ENCODE peak calls at places on chromosomes 7 and 10, in four cellular contexts. X is K562, K is HepG2, M is GM12878. G is an unnamed sample.

GRCh38 chr10:63491558-63492316 is 26.0 kb upstream of the JMJD1C start:
- DNase-seq in X (no peak), K (no peak), M (no peak), G (no peak)

GRCh38 chr7:130897515-130898419 is 163.8 kb upstream of the KLF14 start:
- DNase-seq in X (no peak), K (no peak), M (peak), G (no peak)

GRCh38 chr7:94350729-94351128 is 44.0 kb upstream of the COL1A2 start:
- DNase-seq in X (no peak), K (no peak), M (no peak), G (no peak)

GRCh38 chr10:101833466-101833865 is 10.1 kb downstream of the KCNIP2 start:
- DNase-seq in X (peak), K (no peak), M (no peak), G (no peak)

GRCh38 chr10:80893256-80893655 is 355.6 kb downstream of the SH2D4B start:
- DNase-seq in X (no peak), K (no peak), M (no peak), G (no peak)

GRCh38 chr10:132109341-132110072 is 43.8 kb downstream of the JAKMIP3 start:
- DNase-seq in X (no peak), K (no peak), M (no peak), G (no peak)

GRCh38 chr7:67823345-67823744 is 826.7 kb downstream of the TYW1 start:
- DNase-seq in X (no peak), K (no peak), M (no peak), G (no peak)

GRCh38 chr7:155380986-155381851 is 76.7 kb upstream of the EN2 start:
- DNase-seq in X (no peak), K (no peak), M (no peak), G (no peak)

GRCh38 chr7:71135663-71136062 is 3.7 kb downstream of the GALNT17 start:
- DNase-seq in X (no peak), K (no peak), M (no peak), G (no peak)
- TF ChIP-seq ETV6 in X (no peak), K (no peak), M (no peak), G (no peak)

GRCh38 chr7:25215694-25216335 is 12.5 kb downstream of the NPVF start:
- DNase-seq in X (peak), K (no peak), M (no peak), G (no peak)

GRCh38 chr7:25221009-25221408 is 7.3 kb downstream of the NPVF start:
- DNase-seq in X (no peak), K (no peak), M (no peak), G (no peak)

GRCh38 chr7:25216837-25217236 is 11.4 kb downstream of the NPVF start:
- DNase-seq in X (peak), K (peak), M (peak), G (no peak)
- TF ChIP-seq CREM in X (no peak), K (no peak), M (no peak), G (no peak)

GRCh38 chr10:72561745-72562166 is 64.1 kb downstream of the MICU1 start:
- DNase-seq in X (no peak), K (no peak), M (peak), G (no peak)

DNA sequence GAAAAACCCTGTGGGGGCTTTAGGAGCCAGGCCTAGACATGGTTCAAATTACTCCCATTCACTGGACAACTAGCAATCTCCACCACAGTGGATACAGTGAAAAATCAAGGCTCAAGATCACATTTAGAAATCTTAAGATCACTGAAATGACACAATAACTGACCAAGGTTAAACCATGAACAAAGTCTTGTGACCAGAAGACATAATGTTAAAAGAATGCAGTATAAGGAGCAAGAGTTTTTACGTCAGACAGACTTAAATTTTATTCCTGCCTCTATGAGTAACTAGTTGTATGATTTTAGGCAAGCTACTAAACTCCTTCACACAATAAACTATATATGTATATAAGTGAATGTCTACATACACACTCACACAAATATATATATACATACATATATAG is 68.5 kb downstream of the MICU1 start:
- DNase-seq in X (no peak), K (no peak), M (no peak), G (no peak)
- TF ChIP-seq ETV6 in X (no peak), K (no peak), M (no peak), G (no peak)

DNA sequence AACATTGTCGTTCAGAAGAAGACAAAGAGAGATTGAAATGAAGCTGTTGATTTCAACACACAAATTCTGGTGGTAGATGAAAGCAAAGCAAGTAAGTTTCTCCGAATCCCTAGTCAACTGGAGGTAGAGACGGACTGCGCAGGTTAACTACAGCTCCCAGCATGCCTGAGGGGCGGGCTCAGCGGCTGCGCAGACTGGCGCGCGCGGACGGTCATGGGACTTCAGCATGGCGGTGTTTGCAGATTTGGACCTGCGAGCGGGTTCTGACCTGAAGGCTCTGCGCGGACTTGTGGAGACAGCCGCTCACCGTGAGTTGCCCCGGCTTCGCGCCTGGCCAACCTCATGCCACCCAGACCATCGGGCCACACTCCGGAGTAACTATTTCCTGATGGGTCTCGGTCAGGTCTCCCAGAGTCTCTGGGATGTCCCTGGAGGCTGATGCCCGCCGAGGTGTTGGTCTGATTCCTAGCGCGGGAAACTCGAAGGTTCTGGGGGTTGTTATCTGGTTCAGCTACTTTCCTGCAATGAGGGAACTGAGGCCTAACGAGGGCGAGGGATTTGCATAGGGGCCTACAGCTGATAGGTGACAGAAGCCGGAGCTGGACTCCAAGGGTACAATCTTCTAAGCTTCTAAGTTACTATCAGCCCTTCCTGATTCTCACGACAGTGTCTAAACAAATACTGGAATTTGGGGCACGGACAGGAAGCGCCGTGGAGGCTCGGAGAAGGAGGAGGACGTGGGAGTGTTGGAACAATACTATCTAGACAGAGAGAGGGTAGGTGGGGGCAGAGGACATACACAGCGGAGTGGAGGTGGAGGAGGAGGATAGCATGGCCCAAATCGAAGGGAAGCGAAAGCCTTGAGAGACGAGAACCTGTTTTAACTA is at the start of gene RPP30:
- DNase-seq in X (peak), K (peak), M (peak), G (peak)
- TF ChIP-seq CREM in X (peak), K (no peak), M (peak), G (no peak)

DNA sequence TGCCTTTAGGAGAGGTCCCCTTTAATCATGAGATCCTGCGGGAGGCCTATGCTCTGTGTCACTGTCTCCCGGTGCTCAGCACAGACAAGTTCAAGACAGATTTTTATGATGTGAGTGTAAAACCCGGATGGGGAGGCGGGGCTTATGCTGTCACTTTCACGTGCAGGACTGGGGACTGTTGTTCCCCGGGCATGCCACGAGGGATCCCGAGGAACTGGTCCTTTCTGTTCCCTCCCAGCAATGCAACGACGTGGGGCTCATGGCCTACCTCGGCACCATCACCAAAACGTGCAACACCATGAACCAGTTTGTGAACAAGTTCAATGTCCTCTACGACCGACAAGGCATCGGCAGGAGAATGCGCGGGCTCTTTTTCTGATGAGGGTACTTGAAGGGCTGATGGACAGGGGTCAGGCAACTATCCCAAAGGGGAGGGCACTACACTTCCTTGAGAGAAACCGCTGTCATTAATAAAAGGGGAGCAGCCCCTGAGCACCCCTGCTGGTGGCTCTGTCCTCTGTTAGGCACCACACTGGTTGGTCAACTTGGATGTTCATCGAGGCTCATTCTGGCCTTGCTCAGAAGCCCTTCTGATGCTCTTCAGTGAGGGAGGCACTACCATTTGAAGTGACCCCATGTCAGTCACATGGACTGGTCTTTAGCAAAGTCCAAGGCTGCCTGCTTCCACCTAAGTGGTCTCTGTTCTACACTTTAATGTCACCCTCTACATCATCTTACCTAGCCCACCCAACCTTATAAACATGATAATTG is 2.8 kb downstream of the COPS6 start:
- DNase-seq in X (peak), K (no peak), M (no peak), G (no peak)
- TF ChIP-seq ETV6 in X (no peak), K (no peak), M (no peak), G (no peak)

GRCh38 chr7:124113040-124113439 is 80.2 kb upstream of the TMEM229A start:
- DNase-seq in X (no peak), K (no peak), M (no peak), G (no peak)
- TF ChIP-seq CREM in X (no peak), K (no peak), M (no peak), G (no peak)

GRCh38 chr10:11105676-11106004 is 88.0 kb downstream of the CELF2 start:
- DNase-seq in X (no peak), K (no peak), M (no peak), G (no peak)

GRCh38 chr10:11108356-11108755 is 90.7 kb downstream of the CELF2 start:
- DNase-seq in X (no peak), K (no peak), M (no peak), G (no peak)

GRCh38 chr10:11104772-11105675 is 87.4 kb downstream of the CELF2 start:
- DNase-seq in X (peak), K (no peak), M (no peak), G (no peak)

GRCh38 chr10:11107953-11108352 is 90.3 kb downstream of the CELF2 start:
- DNase-seq in X (no peak), K (no peak), M (no peak), G (no peak)

GRCh38 chr10:11106621-11107374 is 89.1 kb downstream of the CELF2 start:
- DNase-seq in X (no peak), K (no peak), M (peak), G (no peak)
- TF ChIP-seq ETV6 in X (no peak), K (no peak), M (no peak), G (no peak)

GRCh38 chr10:27223964-27224363 is 16.6 kb downstream of the ACBD5 start:
- DNase-seq in X (peak), K (peak), M (no peak), G (peak)
- TF ChIP-seq CREM in X (no peak), K (no peak), M (no peak), G (no peak)

GRCh38 chr7:150377116-150377979 is 1.8 kb upstream of the ZNF775 start:
- DNase-seq in X (no peak), K (no peak), M (no peak), G (peak)
- TF ChIP-seq ETV6 in X (no peak), K (no peak), M (peak), G (no peak)

DNA sequence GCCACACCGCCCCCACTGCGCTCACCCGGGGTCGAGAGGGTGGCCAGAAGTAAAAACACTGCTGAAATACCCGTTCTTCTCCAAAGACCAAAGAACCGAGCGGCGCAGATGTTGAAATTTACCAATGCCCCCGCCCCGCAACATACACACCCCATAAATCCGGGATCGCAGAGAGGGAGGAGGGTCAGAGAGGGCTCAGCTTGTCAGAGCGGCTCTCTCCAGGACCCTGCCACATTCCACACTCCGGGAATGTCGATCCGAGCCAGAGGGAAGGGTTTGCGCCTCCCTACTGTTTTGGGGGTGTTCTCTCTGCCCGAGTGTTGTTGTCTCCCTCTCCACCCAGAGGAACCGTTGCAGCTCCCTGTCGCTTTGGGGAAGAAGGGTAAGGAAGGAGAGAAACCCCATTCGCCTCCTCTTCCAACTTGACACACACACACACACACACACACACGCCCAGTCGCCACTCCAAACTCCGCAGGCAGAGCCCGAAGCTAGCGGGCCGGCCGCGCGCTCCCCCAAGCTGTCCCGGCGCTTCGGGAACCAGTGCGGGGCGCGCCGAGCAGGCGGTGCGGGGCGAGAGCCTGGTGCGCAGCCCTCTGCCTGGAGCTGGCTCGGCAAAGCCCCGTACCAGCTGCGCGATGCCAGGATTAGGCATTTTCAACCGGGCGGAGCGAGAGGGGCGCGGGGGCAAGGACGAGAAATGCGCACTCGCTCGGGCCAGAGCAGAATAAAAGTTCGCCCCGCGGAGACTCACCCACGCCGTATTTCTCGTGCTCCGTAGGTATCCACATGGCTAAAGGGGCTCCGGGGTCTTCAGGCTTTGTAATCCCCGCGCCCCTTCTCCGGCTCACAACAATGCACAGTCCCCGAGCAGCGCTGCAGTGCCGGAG is 606 bp downstream of the DOCK4 start:
- DNase-seq in X (peak), K (peak), M (no peak), G (peak)
- TF ChIP-seq CREM in X (no peak), K (no peak), M (no peak), G (no peak)

G was measured in WTC11.